ENCODE peak calls at places on chromosomes 7 and 10, in eight cellular contexts. G is KG1; Z is GM12892; E is cardiac fibroblast; N is stromal cell of bone marrow; Y is stimulated activated CD4-positive, alpha-beta T cell treated with anti-CD3 and anti-CD28 coated beads, Interleukin-2, amount 100 ng/mL, for 48 hours; O is non-pigmented ciliary epithelial cell; A is EL. B is an unnamed sample.

GRCh38 chr7:77276120-77276519 is 76.5 kb upstream of the FGL2 start:
- DNase-seq in G (no peak), Z (no peak), E (peak), N (no peak), Y (no peak), O (no peak), A (no peak), B (no peak)

GRCh38 chr7:85275204-85275603 is 88.3 kb upstream of the SEMA3D start:
- DNase-seq in G (no peak), Z (no peak), E (no peak), N (no peak), Y (no peak), O (no peak), A (no peak), B (no peak)

GRCh38 chr7:7188091-7188490 is 5.7 kb downstream of the C1GALT1 start:
- DNase-seq in G (no peak), Z (no peak), E (no peak), N (no peak), Y (no peak), O (no peak), A (no peak), B (no peak)

GRCh38 chr7:91083855-91084644 is 180.2 kb upstream of the FZD1 start:
- DNase-seq in G (no peak), Z (no peak), E (no peak), N (no peak), Y (no peak), O (no peak), A (peak), B (no peak)

GRCh38 chr10:92914478-92915066 is 66.3 kb downstream of the EXOC6 start:
- DNase-seq in G (no peak), Z (peak), E (peak), N (peak), Y (peak), O (peak), A (peak), B (peak)

GRCh38 chr7:37318541-37318940 is 130.1 kb downstream of the ELMO1 start:
- DNase-seq in G (no peak), Z (no peak), E (no peak), N (no peak), Y (no peak), O (no peak), A (no peak), B (no peak)

GRCh38 chr7:154183482-154183881 is 131.3 kb downstream of the DPP6 start:
- DNase-seq in G (no peak), Z (no peak), E (no peak), N (no peak), Y (no peak), O (no peak), A (no peak), B (no peak)

GRCh38 chr7:101832681-101833375 is 15.4 kb downstream of the CUX1 start:
- DNase-seq in G (no peak), Z (no peak), E (no peak), N (no peak), Y (no peak), O (no peak), A (no peak), B (no peak)

GRCh38 chr7:83697814-83698530 is 49.0 kb upstream of the SEMA3E start:
- DNase-seq in G (no peak), Z (no peak), E (no peak), N (peak), Y (no peak), O (no peak), A (no peak), B (peak)

GRCh38 chr7:75878312-75878768 is 494 bp upstream of the RHBDD2 start:
- DNase-seq in G (no peak), Z (no peak), E (no peak), N (no peak), Y (no peak), O (no peak), A (no peak), B (peak)

GRCh38 chr10:3741688-3742461 is 43.1 kb downstream of the KLF6 start:
- DNase-seq in G (no peak), Z (no peak), E (no peak), N (no peak), Y (no peak), O (no peak), A (no peak), B (no peak)

GRCh38 chr10:58475322-58476277 is 37.1 kb upstream of the BICC1 start:
- DNase-seq in G (no peak), Z (no peak), E (peak), N (peak), Y (no peak), O (peak), A (peak), B (no peak)

GRCh38 chr7:116674508-116675173 is 2.6 kb downstream of the MET start:
- DNase-seq in G (no peak), Z (no peak), E (peak), N (no peak), Y (no peak), O (no peak), A (peak), B (no peak)

GRCh38 chr7:24548390-24548789 is 24.9 kb upstream of the PALS2 start:
- DNase-seq in G (no peak), Z (no peak), E (no peak), N (no peak), Y (no peak), O (no peak), A (no peak), B (no peak)

GRCh38 chr7:118158766-118159165 is 25.2 kb upstream of the LSM8 start:
- DNase-seq in G (no peak), Z (no peak), E (peak), N (no peak), Y (no peak), O (no peak), A (no peak), B (no peak)

GRCh38 chr10:86968271-86968993 is at the start of gene ADIRF:
- DNase-seq in G (no peak), Z (no peak), E (no peak), N (no peak), Y (no peak), O (no peak), A (peak), B (no peak)

GRCh38 chr10:50322075-50322474 is 70.8 kb upstream of the ASAH2 start:
- DNase-seq in G (no peak), Z (no peak), E (peak), N (peak), Y (no peak), O (peak), A (peak), B (no peak)

GRCh38 chr7:99469381-99470065 is 3.2 kb upstream of the ZNF789 start:
- DNase-seq in G (no peak), Z (no peak), E (peak), N (no peak), Y (no peak), O (no peak), A (peak), B (no peak)

GRCh38 chr7:78953090-78953489 is 500.4 kb downstream of the MAGI2 start:
- DNase-seq in G (no peak), Z (no peak), E (no peak), N (peak), Y (no peak), O (no peak), A (peak), B (no peak)

GRCh38 chr10:132209130-132209529 is 22.4 kb downstream of the DPYSL4 start:
- DNase-seq in G (no peak), Z (no peak), E (no peak), N (no peak), Y (no peak), O (no peak), A (peak), B (no peak)

GRCh38 chr10:60203993-60204618 is 185.6 kb downstream of the ANK3 start:
- DNase-seq in G (no peak), Z (no peak), E (peak), N (peak), Y (no peak), O (no peak), A (peak), B (peak)

GRCh38 chr10:5442056-5442989 is 30.0 kb downstream of the NET1 start:
- DNase-seq in G (peak), Z (no peak), E (peak), N (no peak), Y (peak), O (no peak), A (peak), B (peak)

GRCh38 chr7:139560678-139561077 is 37.2 kb downstream of the CLEC2L start:
- DNase-seq in G (no peak), Z (no peak), E (no peak), N (no peak), Y (no peak), O (no peak), A (no peak), B (no peak)

GRCh38 chr10:12417341-12417740 is 68.0 kb downstream of the CAMK1D start:
- DNase-seq in G (no peak), Z (no peak), E (no peak), N (no peak), Y (no peak), O (no peak), A (no peak), B (no peak)

GRCh38 chr7:82110146-82110823 is 333.3 kb downstream of the CACNA2D1 start:
- DNase-seq in G (no peak), Z (no peak), E (no peak), N (no peak), Y (no peak), O (no peak), A (no peak), B (peak)

B was measured in HAP-1.